ENCODE peak calls at places on chromosome 18, in eight cellular contexts. R, F, Y, Z, O, B, D and P are unnamed samples.

GRCh38 chr18:5475252-5475651 is 68.5 kb downstream of the EPB41L3 start:
- DNase-seq in F (peak), Y (no peak), D (no peak), Z (no peak), R (no peak), O (no peak), B (no peak), P (no peak)

GRCh38 chr18:9048808-9049494 is 53.5 kb upstream of the NDUFV2 start:
- DNase-seq in B (no peak), Y (peak), R (no peak), D (peak), O (no peak), Z (peak), F (no peak), P (no peak)

GRCh38 chr18:60292186-60292585 is 80.4 kb downstream of the MC4R start:
- DNase-seq in Z (no peak), F (no peak), R (no peak), O (no peak), B (no peak), Y (no peak), D (no peak), P (no peak)

GRCh38 chr18:32548688-32549087 is 78.0 kb upstream of the GAREM1 start:
- DNase-seq in F (no peak), Z (no peak), D (no peak), O (no peak), Y (no peak), B (no peak), R (no peak), P (no peak)

GRCh38 chr18:44521673-44522032 is 159.0 kb upstream of the SETBP1 start:
- DNase-seq in B (no peak), D (no peak), F (no peak), R (no peak), O (no peak), Z (no peak), Y (peak), P (no peak)

GRCh38 chr18:59189746-59190145 is 30.2 kb upstream of the GRP start:
- DNase-seq in Y (no peak), B (no peak), R (no peak), O (no peak), Z (no peak), D (no peak), F (no peak), P (no peak)

GRCh38 chr18:49230331-49230730 is 230.1 kb downstream of the DYM start:
- DNase-seq in R (no peak), B (no peak), Y (peak), D (no peak), F (peak), O (no peak), Z (no peak), P (no peak)

GRCh38 chr18:59246796-59247195 is 26.5 kb downstream of the RAX start:
- DNase-seq in F (no peak), Y (no peak), D (no peak), R (no peak), Z (no peak), O (no peak), B (no peak), P (no peak)

GRCh38 chr18:79374408-79375171 is 21.1 kb upstream of the NFATC1 start:
- DNase-seq in B (no peak), Y (no peak), D (no peak), F (no peak), Z (no peak), O (no peak), R (no peak), P (no peak)

GRCh38 chr18:36446059-36446458 is 148.5 kb downstream of the FHOD3 start:
- DNase-seq in O (no peak), Y (no peak), F (no peak), B (no peak), R (no peak), Z (no peak), D (no peak), P (no peak)

GRCh38 chr18:24786027-24786426 is 325.6 kb downstream of the HRH4 start:
- DNase-seq in F (no peak), Z (no peak), B (no peak), D (no peak), R (no peak), O (no peak), Y (no peak), P (no peak)

GRCh38 chr18:46719388-46719787 is 37.5 kb downstream of the ST8SIA5 start:
- DNase-seq in R (no peak), O (no peak), Z (no peak), F (no peak), D (no peak), B (no peak), Y (peak), P (no peak)

GRCh38 chr18:49562481-49563129 is 748 bp downstream of the LIPG start:
- DNase-seq in R (no peak), F (peak), Z (no peak), Y (no peak), B (no peak), D (no peak), O (no peak), P (no peak)

GRCh38 chr18:9404565-9405060 is 70.0 kb downstream of the TWSG1 start:
- DNase-seq in D (no peak), O (no peak), F (peak), B (no peak), Z (peak), R (no peak), Y (no peak), P (no peak)

DNA sequence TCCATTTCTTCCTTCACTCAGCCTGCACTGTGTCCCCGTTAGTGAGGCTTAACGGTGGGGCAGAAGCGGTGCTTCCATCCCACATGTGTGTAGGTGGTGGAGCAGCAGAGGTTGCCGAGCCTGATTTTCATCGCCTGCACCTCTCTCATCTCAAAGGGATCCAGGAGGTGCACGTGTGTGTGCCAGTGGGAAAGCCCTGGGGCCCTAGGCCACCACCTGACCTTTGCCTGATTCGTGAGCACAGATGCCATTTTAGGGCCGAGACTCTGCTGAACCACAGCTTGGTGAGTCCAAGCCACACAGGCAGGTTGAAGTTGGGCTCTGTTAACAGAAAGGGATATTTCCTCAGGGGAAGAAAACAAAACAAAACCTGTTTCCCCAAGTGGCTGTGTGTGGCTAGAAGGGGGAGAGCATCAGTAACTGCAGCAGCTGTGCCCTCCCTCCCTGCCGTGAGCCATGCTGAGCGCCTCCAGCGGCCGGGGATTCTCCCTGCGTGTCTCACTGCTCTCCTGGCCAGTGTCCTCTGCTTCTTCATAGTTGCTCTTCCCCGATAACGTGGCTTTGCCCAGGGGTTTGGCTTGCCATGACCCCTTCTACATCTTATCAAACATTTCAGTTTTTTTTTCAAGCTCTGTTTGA is 81.5 kb downstream of the MAPRE2 start:
- DNase-seq in O (no peak), F (no peak), Z (no peak), B (peak), Y (no peak), D (no peak), R (no peak), P (no peak)
- TF ChIP-seq CTCF in O (no peak), F (peak), Z (no peak), B (peak), Y (no peak), D (no peak), R (no peak), P (no peak)

GRCh38 chr18:61893304-61893970 is 630 bp upstream of the RNF152 start:
- DNase-seq in O (no peak), F (peak), B (peak), Z (peak), R (no peak), D (peak), Y (peak), P (no peak)
- H3K4me3 ChIP-seq in O (peak), F (peak), B (peak), Z (peak), R (peak), D (peak), Y (peak), P (peak)

DNA sequence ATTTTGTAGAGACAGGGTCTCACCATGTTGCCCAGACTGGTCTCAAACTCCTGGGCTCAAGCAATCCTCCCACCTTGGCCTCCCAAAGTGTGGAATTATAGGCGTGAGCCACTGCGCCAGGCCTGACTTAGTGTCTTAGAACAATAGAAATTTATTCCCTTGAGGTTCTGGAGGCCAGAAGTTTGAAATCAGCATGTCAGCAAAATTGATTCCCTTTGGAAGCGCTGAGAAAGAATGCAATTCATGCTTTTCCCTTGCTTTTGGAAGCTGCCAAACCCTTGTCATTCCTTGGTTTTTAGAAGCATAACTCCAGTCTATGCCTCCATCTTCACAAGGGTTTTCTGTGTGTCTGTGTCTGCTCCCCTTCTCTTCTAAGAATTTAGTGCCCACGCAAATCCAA is 20.7 kb downstream of the ST8SIA3 start:
- DNase-seq in Z (no peak), Y (no peak), D (no peak), B (no peak), R (no peak), F (no peak), O (no peak), P (no peak)
- TF ChIP-seq CTCF in Z (no peak), Y (no peak), D (no peak), B (no peak), R (no peak), F (no peak), O (no peak), P (no peak)

GRCh38 chr18:26551217-26551708 is 2.9 kb upstream of the KCTD1 start:
- DNase-seq in F (no peak), O (no peak), Z (no peak), B (no peak), Y (peak), D (no peak), R (no peak), P (no peak)
- H3K4me3 ChIP-seq in F (peak), O (no peak), Z (peak), B (peak), Y (no peak), D (peak), R (no peak), P (no peak)

DNA sequence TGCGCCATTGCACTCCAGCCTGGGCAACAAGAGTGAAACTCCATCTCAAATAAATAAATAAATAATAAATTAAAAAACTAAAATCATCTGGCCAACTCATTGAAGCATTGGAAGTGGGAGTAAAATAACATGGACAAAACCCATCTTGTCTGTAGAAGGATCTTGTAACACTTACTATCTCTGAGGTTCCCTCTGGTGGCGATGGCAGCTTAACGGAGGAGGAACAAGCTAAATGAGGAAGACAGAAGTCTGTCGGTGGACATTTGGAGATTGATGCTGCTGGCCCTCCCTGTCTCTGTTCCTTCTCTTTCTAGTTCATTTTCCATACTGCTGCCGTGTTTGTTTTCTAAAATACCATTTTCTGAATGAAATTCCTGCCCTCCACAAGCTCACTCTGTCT is 43.4 kb downstream of the ZCCHC2 start:
- DNase-seq in O (no peak), Z (peak), F (peak), R (peak), B (no peak), D (peak), Y (peak), P (no peak)
- TF ChIP-seq CTCF in O (peak), Z (peak), F (no peak), R (peak), B (peak), D (no peak), Y (peak), P (peak)

GRCh38 chr18:76817888-76818611 is 4.3 kb upstream of the ZNF236 start:
- DNase-seq in B (no peak), D (no peak), F (no peak), Y (no peak), O (no peak), Z (no peak), R (no peak), P (no peak)

GRCh38 chr18:76821875-76822509 is 365 bp upstream of the ZNF236 start:
- DNase-seq in B (no peak), R (peak), F (peak), D (peak), O (no peak), Z (peak), Y (peak), P (no peak)

GRCh38 chr18:76821356-76821874 is 942 bp upstream of the ZNF236 start:
- DNase-seq in O (no peak), B (no peak), Z (no peak), D (no peak), R (no peak), Y (no peak), F (no peak), P (no peak)

GRCh38 chr18:76822510-76823165 is at the start of gene ZNF236:
- DNase-seq in Y (peak), F (peak), B (no peak), D (peak), Z (peak), O (no peak), R (peak), P (no peak)

DNA sequence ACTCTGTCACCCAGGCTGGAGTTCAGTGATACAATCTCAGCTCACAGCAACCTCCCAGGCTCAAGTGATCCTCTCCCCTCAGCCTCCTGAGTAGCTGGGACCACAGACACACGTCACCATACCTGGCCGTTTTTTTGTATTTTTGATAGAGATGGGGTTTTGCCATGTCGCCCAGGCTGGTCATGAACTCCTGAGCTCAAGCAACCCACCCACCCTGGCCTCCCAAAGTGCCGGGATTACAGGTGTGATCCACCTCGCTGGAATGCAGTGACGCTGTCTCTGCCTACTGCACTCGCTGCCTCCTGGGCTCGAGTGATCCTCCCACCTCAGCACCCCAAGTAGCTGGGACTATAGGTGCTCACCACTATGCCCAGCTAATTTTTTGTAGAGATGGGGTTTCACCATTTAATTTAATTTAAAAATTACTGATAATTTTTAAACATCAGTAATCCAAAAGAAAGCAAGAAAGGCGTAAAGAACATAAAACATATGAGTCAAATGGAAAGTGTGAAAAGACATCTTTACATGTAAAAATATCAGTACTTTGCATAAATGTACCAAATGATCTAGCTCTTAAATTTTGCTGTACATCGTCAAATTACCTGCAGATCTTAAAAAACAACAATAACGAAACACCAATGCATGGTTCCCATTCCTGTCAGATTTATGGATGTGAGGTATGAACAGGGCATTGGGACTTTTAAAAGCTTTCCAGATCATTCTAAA is 2.8 kb upstream of the ZNF236 start:
- DNase-seq in Z (no peak), B (no peak), F (no peak), Y (no peak), D (no peak), O (no peak), R (no peak), P (no peak)
- H3K4me3 ChIP-seq in Z (no peak), B (no peak), F (no peak), Y (no peak), D (no peak), O (no peak), R (peak), P (no peak)

DNA sequence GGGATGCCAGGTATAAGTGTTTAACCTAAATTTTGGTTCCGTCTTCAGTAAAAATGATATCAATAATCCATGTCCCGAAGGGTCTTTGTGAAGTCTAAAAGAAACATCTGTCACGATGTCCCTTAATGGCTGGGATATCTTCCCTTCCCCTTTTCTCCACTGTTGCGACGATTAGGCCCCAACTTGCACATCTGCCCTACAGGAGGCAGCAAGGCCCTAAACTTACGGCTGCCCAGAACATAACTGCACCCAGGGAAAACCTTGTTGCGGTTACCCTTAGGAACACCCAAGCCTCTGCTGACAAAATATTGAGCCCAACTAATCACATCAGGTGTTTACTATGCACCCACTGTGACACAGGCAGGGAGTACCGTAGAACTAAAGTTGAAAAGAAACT is 1.2 kb upstream of the SMAD2 start:
- DNase-seq in Z (peak), B (no peak), O (peak), D (peak), F (peak), Y (no peak), R (peak), P (no peak)
- TF ChIP-seq CTCF in Z (no peak), B (peak), O (no peak), D (no peak), F (peak), Y (no peak), R (peak), P (no peak)

DNA sequence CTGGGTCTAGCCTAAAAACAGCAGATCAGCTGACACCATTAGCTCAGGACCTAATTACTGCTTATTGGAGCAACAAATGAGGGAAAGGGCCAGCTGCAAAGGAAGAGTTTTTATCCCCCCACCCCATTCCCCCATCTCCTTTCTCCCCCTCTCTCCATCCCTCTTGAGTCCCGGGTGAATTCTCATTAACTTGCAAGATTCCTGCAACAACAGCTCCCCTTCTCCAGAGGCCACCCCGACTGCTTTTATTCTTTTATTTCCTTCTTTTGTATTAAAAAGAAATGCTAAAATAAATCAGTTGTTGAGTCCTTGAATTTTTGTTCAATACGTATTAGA is 473 bp upstream of the NOL4 start:
- DNase-seq in Y (no peak), Z (no peak), D (no peak), R (no peak), F (no peak), O (no peak), B (no peak), P (no peak)
- H3K4me3 ChIP-seq in Y (no peak), Z (no peak), D (no peak), R (no peak), F (peak), O (no peak), B (peak), P (no peak)

DNA sequence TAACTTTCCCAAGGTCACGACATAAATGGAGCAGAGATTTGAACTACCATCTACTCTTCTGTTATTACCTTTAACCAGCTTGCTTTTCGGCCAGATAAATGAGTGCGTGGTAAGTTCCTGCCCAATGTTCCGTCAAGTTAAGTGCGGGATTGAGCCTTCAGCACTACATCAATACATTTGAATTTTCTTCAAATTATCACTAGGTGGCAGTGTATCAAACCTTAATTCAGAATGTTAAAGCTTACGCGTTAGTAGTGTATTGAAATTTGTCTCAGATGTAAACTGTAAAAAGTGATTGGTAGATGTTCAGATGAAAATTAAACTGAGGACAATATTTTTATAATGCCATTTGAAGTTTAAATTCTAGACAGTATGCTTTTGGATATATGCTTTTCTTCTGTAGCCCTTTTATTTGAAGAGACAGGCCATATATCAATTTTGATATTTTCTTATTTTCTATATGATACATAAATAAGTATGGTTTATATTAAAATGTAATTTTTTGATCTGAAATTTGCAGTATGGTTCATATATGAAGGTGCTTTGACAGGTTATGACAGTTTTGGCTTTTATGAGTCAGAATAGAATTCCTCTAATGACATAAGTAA is 681.3 kb downstream of the ADCYAP1 start:
- DNase-seq in F (peak), Z (peak), R (peak), Y (peak), O (peak), D (peak), B (peak), P (peak)
- TF ChIP-seq CTCF in F (peak), Z (peak), R (peak), Y (peak), O (peak), D (no peak), B (peak), P (peak)